ENCODE peak calls at places on chromosomes 4 and X, in five cellular contexts. N, J, Q, V and H are unnamed samples.

GRCh38 chr4:14262221-14262620 is 634.7 kb upstream of the BOD1L1 start:
- DNase-seq in N (no peak), J (peak; percentile 30), V (no peak), Q (no peak), H (no peak)

GRCh38 chr4:16237715-16238114 is 11.4 kb upstream of the TAPT1 start:
- DNase-seq in N (no peak), V (no peak), Q (no peak), J (no peak), H (no peak)

GRCh38 chr4:6674500-6675149 is 19.1 kb upstream of the S100P start:
- DNase-seq in V (no peak), Q (peak; percentile 65), J (peak; percentile 68), N (peak; percentile 22), H (peak; percentile 62)

GRCh38 chr4:83454626-83455025 is 997 bp downstream of the HELQ start:
- DNase-seq in Q (no peak), N (no peak), V (no peak), J (peak; percentile 21), H (no peak)

GRCh38 chrX:81195712-81196111 is 6.0 kb downstream of the HMGN5 start:
- DNase-seq in V (no peak), J (peak; percentile 30), Q (no peak), N (no peak), H (peak; percentile 38)

GRCh38 chr4:150080335-150080734 is 2.1 kb downstream of the DCLK2 start:
- DNase-seq in V (no peak), Q (no peak), J (peak; percentile 11), N (no peak), H (no peak)

GRCh38 chr4:143477487-143477886 is 36.0 kb upstream of the SMARCA5 start:
- DNase-seq in N (no peak), Q (no peak), V (no peak), J (no peak), H (no peak)

GRCh38 chr4:99473131-99473530 is 37.7 kb upstream of the C4orf17 start:
- DNase-seq in V (no peak), N (no peak), J (no peak), Q (no peak), H (no peak)

GRCh38 chr4:961651-962230 is 11.6 kb downstream of the DGKQ start:
- DNase-seq in J (peak; percentile 82), Q (no peak), V (no peak), N (peak; percentile 58), H (no peak)

GRCh38 chrX:135340827-135341226 is 31.5 kb downstream of the ETDC start:
- DNase-seq in Q (no peak), J (no peak), V (no peak), N (no peak), H (no peak)

GRCh38 chr4:64174247-64174882 is 234.9 kb downstream of the TECRL start:
- DNase-seq in V (no peak), J (no peak), N (no peak), Q (no peak), H (no peak)

GRCh38 chr4:82528868-82529267 is 32.9 kb downstream of the TMEM150C start:
- DNase-seq in V (no peak), N (no peak), Q (no peak), J (no peak), H (no peak)

GRCh38 chrX:84729809-84730208 is 227.6 kb upstream of the HDX start:
- DNase-seq in V (no peak), Q (no peak), J (peak; percentile 0), N (no peak), H (no peak)

GRCh38 chr4:89213382-89213701 is 94.3 kb downstream of the GPRIN3 start:
- DNase-seq in V (no peak), N (no peak), J (no peak), Q (no peak), H (no peak)

GRCh38 chr4:3111461-3111860 is 37.0 kb downstream of the HTT start:
- DNase-seq in J (no peak), V (no peak), N (peak; percentile 56), Q (no peak), H (no peak)

GRCh38 chrX:40420899-40421729 is 159.7 kb upstream of the ATP6AP2 start:
- DNase-seq in Q (no peak), N (no peak), J (peak; percentile 72), V (peak; percentile 31), H (no peak)

GRCh38 chr4:27787195-27787594 is 926.6 kb downstream of the STIM2 start:
- DNase-seq in Q (no peak), V (no peak), N (no peak), J (no peak), H (no peak)

GRCh38 chrX:129979207-129979920 is 3.1 kb upstream of the BCORL1 start:
- DNase-seq in V (no peak), Q (no peak), N (no peak), J (peak; percentile 55), H (no peak)

GRCh38 chr4:62952366-62952765 is 1456.9 kb downstream of the TECRL start:
- DNase-seq in J (no peak), N (no peak), V (no peak), Q (no peak), H (no peak)

GRCh38 chr4:166594326-166594946 is 639.9 kb downstream of the SPOCK3 start:
- DNase-seq in J (peak; percentile 67), V (peak; percentile 1), N (no peak), Q (no peak), H (no peak)

GRCh38 chr4:138616775-138617174 is 374.6 kb upstream of the SLC7A11 start:
- DNase-seq in V (no peak), J (no peak), N (no peak), Q (no peak), H (no peak)

GRCh38 chr4:106048250-106048931 is 153.1 kb downstream of the NPNT start:
- DNase-seq in N (no peak), Q (no peak), V (no peak), J (no peak), H (no peak)

GRCh38 chr4:152719856-152720556 is 40.2 kb upstream of the TMEM154 start:
- DNase-seq in J (peak; percentile 49), Q (no peak), V (no peak), N (no peak), H (no peak)